ENCODE peak calls at places on chromosomes 16 and 17, in four cellular contexts. A is upper lobe of right lung, T is WTC11, K is tibial nerve. C is an unnamed sample.

GRCh38 chr17:5194346-5194745 is 2.7 kb upstream of the ZNF594 start:
- DNase-seq in T (no peak), K (no peak), A (no peak), C (no peak)

GRCh38 chr17:68161644-68162428 is 86.0 kb upstream of the AMZ2 start:
- DNase-seq in T (no peak), K (no peak), A (no peak), C (no peak)

GRCh38 chr16:17460890-17461289 is 9.9 kb downstream of the XYLT1 start:
- DNase-seq in K (no peak), A (no peak), T (no peak), C (no peak)

GRCh38 chr16:56629531-56629930 is 2.9 kb upstream of the MT1M start:
- DNase-seq in T (no peak), K (no peak), A (no peak), C (no peak)

GRCh38 chr16:17303101-17303500 is 167.7 kb downstream of the XYLT1 start:
- DNase-seq in K (no peak), A (no peak), T (no peak), C (no peak)

GRCh38 chr17:12643812-12644211 is 21.9 kb upstream of the MYOCD start:
- DNase-seq in K (no peak), T (no peak), A (no peak), C (no peak)

GRCh38 chr16:50438041-50438437 is 69.3 kb upstream of the BRD7 start:
- DNase-seq in A (no peak), K (no peak), T (no peak), C (no peak)

GRCh38 chr16:84582958-84583516 is 34.8 kb downstream of the COTL1 start:
- DNase-seq in A (no peak), K (no peak), T (no peak), C (no peak)

GRCh38 chr17:1545618-1546017 is 17.0 kb downstream of the PITPNA start:
- DNase-seq in A (no peak), K (no peak), T (no peak), C (no peak)

GRCh38 chr17:61519754-61520440 is 67.7 kb downstream of the TBX4 start:
- DNase-seq in T (no peak), K (no peak), A (no peak), C (no peak)

GRCh38 chr16:66844342-66845079 is at the start of gene CA7:
- DNase-seq in A (no peak), K (no peak), T (peak; percentile 59), C (peak; percentile 51)

GRCh38 chr17:44417553-44417952 is 28.1 kb upstream of the ITGA2B start:
- DNase-seq in K (no peak), T (no peak), A (no peak), C (no peak)

GRCh38 chr17:2901582-2901981 is 105.3 kb downstream of the RAP1GAP2 start:
- DNase-seq in A (no peak), K (no peak), T (no peak), C (no peak)

GRCh38 chr17:19309701-19310100 is 52.8 kb downstream of the B9D1 start:
- DNase-seq in K (no peak), T (no peak), A (no peak), C (no peak)

GRCh38 chr17:41500131-41500911 is 5.1 kb downstream of the KRT13 start:
- DNase-seq in K (no peak), A (no peak), T (no peak), C (no peak)

GRCh38 chr17:77778636-77779524 is 179.6 kb upstream of the TNRC6C start:
- DNase-seq in A (peak; percentile 79), K (peak; percentile 27), T (no peak), C (no peak)

GRCh38 chr17:61467416-61468262 is 15.4 kb downstream of the TBX4 start:
- DNase-seq in A (peak; percentile 63), T (peak; percentile 79), K (no peak), C (peak; percentile 78)

GRCh38 chr17:28173071-28173561 is 130.6 kb downstream of the NLK start:
- DNase-seq in A (no peak), K (no peak), T (no peak), C (no peak)

GRCh38 chr16:15975172-15975571 is 25.8 kb downstream of the ABCC1 start:
- DNase-seq in K (no peak), A (no peak), T (no peak), C (no peak)

GRCh38 chr17:80377798-80378197 is 37.2 kb upstream of the ENDOV start:
- DNase-seq in K (no peak), A (no peak), T (no peak), C (no peak)

GRCh38 chr16:73071131-73071940 is 23.4 kb upstream of the ZFHX3 start:
- DNase-seq in A (peak; percentile 75), K (no peak), T (peak; percentile 71), C (peak; percentile 66)

GRCh38 chr17:43814026-43814425 is 18.9 kb downstream of the MPP3 start:
- DNase-seq in A (no peak), K (no peak), T (peak; percentile 53), C (no peak)

GRCh38 chr16:66705790-66706505 is 9.4 kb upstream of the CMTM4 start:
- DNase-seq in T (no peak), K (peak; percentile 31), A (peak; percentile 81), C (no peak)

GRCh38 chr17:8155341-8156173 is 3.4 kb upstream of the PER1 start:
- DNase-seq in T (no peak), K (no peak), A (no peak), C (peak; percentile 49)

GRCh38 chr17:33044771-33045170 is 53.1 kb downstream of the SPACA3 start:
- DNase-seq in A (no peak), T (no peak), K (no peak), C (no peak)

GRCh38 chr17:75925103-75925502 is 15.7 kb downstream of the FBF1 start:
- DNase-seq in T (no peak), K (no peak), A (no peak), C (no peak)

GRCh38 chr16:81496742-81497141 is 52.1 kb downstream of the CMIP start:
- DNase-seq in K (no peak), A (no peak), T (no peak), C (no peak)

GRCh38 chr17:7557825-7558543 is 566 bp upstream of the TNFSF13 start:
- DNase-seq in T (peak; percentile 75), A (peak; percentile 97), K (peak; percentile 74), C (peak; percentile 47)

GRCh38 chr17:33968350-33969044 is 286.6 kb upstream of the CCL2 start:
- DNase-seq in T (no peak), A (no peak), K (no peak), C (no peak)

GRCh38 chr17:4607261-4607731 is 23.0 kb downstream of the SMTNL2 start:
- DNase-seq in A (no peak), K (no peak), T (no peak), C (no peak)

GRCh38 chr16:31568577-31569359 is 41.1 kb downstream of the AHSP start:
- DNase-seq in K (no peak), T (peak; percentile 13), A (peak; percentile 83), C (peak; percentile 8)

GRCh38 chr16:57721765-57722499 is 13.6 kb upstream of the KATNB1 start:
- DNase-seq in A (no peak), K (no peak), T (no peak), C (no peak)

GRCh38 chr16:57722651-57723050 is 12.9 kb upstream of the KATNB1 start:
- DNase-seq in T (no peak), A (no peak), K (no peak), C (no peak)

GRCh38 chr16:57721356-57721755 is 14.2 kb upstream of the KATNB1 start:
- DNase-seq in K (no peak), A (no peak), T (no peak), C (no peak)

GRCh38 chr16:57723170-57723569 is 12.4 kb upstream of the KATNB1 start:
- DNase-seq in A (no peak), T (no peak), K (no peak), C (no peak)

GRCh38 chr16:57720142-57720575 is 15.4 kb upstream of the KATNB1 start:
- DNase-seq in K (no peak), T (peak; percentile 56), A (no peak), C (peak; percentile 56)
- TF ChIP-seq CTCF in K (peak; percentile 10), T (no peak), A (peak; percentile 52), C (peak; percentile 46)

DNA sequence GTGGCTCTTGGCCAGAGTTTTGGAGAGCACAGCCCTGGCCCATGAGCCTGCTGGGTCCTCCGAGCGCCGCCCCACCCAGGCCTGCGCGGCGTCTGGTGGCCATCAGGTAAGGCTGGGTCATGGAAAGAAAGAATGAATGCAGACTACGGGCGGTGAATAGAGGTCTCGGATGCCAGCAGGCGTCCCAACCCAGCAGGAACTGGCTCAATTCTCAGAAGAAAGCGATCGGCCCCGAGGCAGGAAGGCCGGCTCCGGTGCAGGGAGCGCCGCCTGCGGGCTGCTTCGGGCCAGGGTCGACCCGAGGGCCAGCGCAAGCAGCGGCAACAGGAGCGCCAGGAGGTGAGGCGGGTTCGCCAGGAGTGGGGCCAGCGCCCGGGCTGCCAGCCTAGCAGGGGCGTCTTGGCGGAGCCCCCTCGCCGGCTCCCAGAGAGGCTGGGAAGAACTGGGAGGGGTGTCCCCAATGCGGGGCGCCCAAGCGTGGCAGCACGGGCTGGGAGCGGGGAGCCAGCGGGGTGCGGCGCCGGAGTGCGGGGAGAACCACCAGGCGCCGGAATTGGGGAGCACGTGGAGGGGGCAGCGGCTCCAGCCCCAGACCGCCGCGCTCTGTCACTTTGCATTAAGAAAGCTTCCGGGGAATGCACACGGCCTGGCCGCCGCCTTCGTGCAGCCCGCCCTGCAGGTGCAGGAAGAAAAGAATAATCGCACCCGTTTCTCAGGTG is 7.1 kb upstream of the TMC5 start:
- DNase-seq in A (peak; percentile 89), T (peak; percentile 80), K (no peak), C (peak; percentile 63)
- TF ChIP-seq CTCF in A (peak; percentile 46), T (no peak), K (no peak), C (peak; percentile 20)

GRCh38 chr17:81577278-81578000 is 25.3 kb upstream of the FAAP100 start:
- DNase-seq in T (no peak), K (no peak), A (no peak), C (no peak)

GRCh38 chr17:81575836-81576235 is 23.7 kb upstream of the FAAP100 start:
- DNase-seq in K (no peak), T (no peak), A (no peak), C (no peak)

GRCh38 chr17:81578038-81578441 is 25.9 kb upstream of the FAAP100 start:
- DNase-seq in A (no peak), T (no peak), K (no peak), C (no peak)

GRCh38 chr17:81578561-81579225 is 26.5 kb upstream of the FAAP100 start:
- DNase-seq in A (no peak), K (no peak), T (no peak), C (no peak)

DNA sequence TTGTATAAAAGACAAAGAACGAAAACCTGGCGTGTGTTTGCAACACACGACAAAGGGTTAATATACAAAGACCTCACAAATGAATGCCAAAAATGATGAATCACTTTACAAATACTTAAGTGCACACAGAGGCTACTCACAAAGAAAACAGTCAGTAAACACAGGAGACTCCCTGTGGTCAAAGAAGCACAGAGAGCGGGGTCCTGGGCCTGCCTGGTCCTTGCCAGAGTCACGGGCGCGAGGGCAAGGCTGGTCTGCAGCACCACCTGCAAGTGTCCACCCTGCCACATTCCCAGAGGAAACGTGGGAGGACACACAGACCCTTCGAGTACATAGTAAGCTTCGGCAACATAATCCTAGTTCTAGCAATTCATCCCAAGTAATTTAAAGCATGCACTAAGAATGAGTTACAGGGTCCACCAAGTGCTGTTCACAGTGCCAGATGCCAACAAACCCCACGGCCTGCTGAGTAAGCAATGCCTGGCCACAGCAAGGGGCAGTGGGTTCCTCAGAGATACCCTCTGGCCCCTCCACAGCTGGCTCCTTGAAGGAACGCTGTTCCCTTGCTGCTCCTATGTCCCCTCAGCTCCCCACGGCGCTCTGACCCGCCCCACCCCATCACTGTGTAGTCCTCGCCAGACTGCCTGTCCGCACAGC is 24.6 kb upstream of the FAAP100 start:
- DNase-seq in T (no peak), K (no peak), A (no peak), C (no peak)
- TF ChIP-seq CTCF in T (no peak), K (no peak), A (no peak), C (no peak)

GRCh38 chr16:77433146-77433545 is 1.7 kb downstream of the ADAMTS18 start:
- DNase-seq in K (no peak), A (no peak), T (no peak), C (no peak)
- TF ChIP-seq CTCF in K (no peak), A (no peak), T (no peak), C (no peak)

GRCh38 chr16:973366-973765 is 2.6 kb upstream of the LMF1 start:
- DNase-seq in A (peak; percentile 42), T (no peak), K (no peak), C (no peak)
- TF ChIP-seq CTCF in A (no peak), T (no peak), K (no peak), C (no peak)

C was measured in nephron progenitor cell.